ENCODE peak calls at places on chromosomes 11 and 22, in nine cellular contexts. R, N, L, Y, A, F, M, J and D are unnamed samples.

GRCh38 chr22:45964372-45964771 is 12.6 kb downstream of the WNT7B start:
- DNase-seq in R (no peak), N (no peak), L (no peak), Y (no peak), A (no peak), F (no peak), M (no peak), J (no peak), D (no peak)

GRCh38 chr11:115698243-115698642 is 194.0 kb upstream of the CADM1 start:
- DNase-seq in R (no peak), N (no peak), L (no peak), Y (no peak), A (no peak), F (no peak), M (no peak), J (no peak), D (no peak)

GRCh38 chr22:35634981-35635540 is 13.2 kb upstream of the APOL6 start:
- DNase-seq in R (no peak), N (no peak), L (no peak), Y (no peak), A (no peak), F (no peak), M (no peak), J (no peak), D (peak)

GRCh38 chr11:68146704-68147474 is 25.7 kb upstream of the CHKA start:
- DNase-seq in R (peak), N (no peak), L (no peak), Y (peak), A (peak), F (no peak), M (peak), J (no peak), D (peak)

GRCh38 chr11:111469200-111469599 is 43.0 kb downstream of the BTG4 start:
- DNase-seq in R (peak), N (no peak), L (no peak), Y (no peak), A (no peak), F (no peak), M (no peak), J (no peak), D (no peak)

GRCh38 chr22:27110985-27111451 is 453.6 kb downstream of the MIAT start:
- DNase-seq in R (peak), N (no peak), L (no peak), Y (no peak), A (no peak), F (no peak), M (peak), J (no peak), D (peak)

GRCh38 chr22:19932367-19933206 is 9.0 kb upstream of the COMT start:
- DNase-seq in R (no peak), N (no peak), L (no peak), Y (no peak), A (peak), F (no peak), M (no peak), J (no peak), D (no peak)

GRCh38 chr11:47234669-47235075 is 13.9 kb downstream of the ACP2 start:
- DNase-seq in R (no peak), N (no peak), L (no peak), Y (no peak), A (no peak), F (peak), M (no peak), J (no peak), D (no peak)

GRCh38 chr22:17792289-17792688 is 18.0 kb upstream of the BID start:
- DNase-seq in R (no peak), N (no peak), L (no peak), Y (peak), A (peak), F (no peak), M (no peak), J (peak), D (no peak)

GRCh38 chr11:30429550-30429949 is 106.6 kb downstream of the ARL14EP start:
- DNase-seq in R (no peak), N (no peak), L (no peak), Y (no peak), A (no peak), F (no peak), M (no peak), J (no peak), D (no peak)

GRCh38 chr11:2745511-2745910 is 45.7 kb upstream of the KCNQ1OT1 start:
- DNase-seq in R (no peak), N (no peak), L (no peak), Y (no peak), A (no peak), F (no peak), M (no peak), J (no peak), D (no peak)

GRCh38 chr11:59754494-59754858 is 700 bp upstream of the STX3 start:
- DNase-seq in R (peak), N (no peak), L (no peak), Y (no peak), A (peak), F (peak), M (no peak), J (peak), D (peak)

GRCh38 chr11:59842316-59842715 is 3.0 kb downstream of the CBLIF start:
- DNase-seq in R (no peak), N (no peak), L (no peak), Y (no peak), A (no peak), F (no peak), M (no peak), J (no peak), D (no peak)

GRCh38 chr22:42439821-42440674 is 7.8 kb upstream of the NFAM1 start:
- DNase-seq in R (peak), N (no peak), L (no peak), Y (no peak), A (no peak), F (no peak), M (no peak), J (no peak), D (no peak)

GRCh38 chr11:34427171-34427805 is 11.4 kb upstream of the CAT start:
- DNase-seq in R (peak), N (no peak), L (no peak), Y (no peak), A (peak), F (no peak), M (peak), J (no peak), D (no peak)

GRCh38 chr11:109597336-109597735 is 175.3 kb downstream of the C11orf87 start:
- DNase-seq in R (no peak), N (no peak), L (no peak), Y (no peak), A (no peak), F (no peak), M (no peak), J (no peak), D (no peak)

GRCh38 chr22:48886604-48887393 is 940.9 kb downstream of the BRD1 start:
- DNase-seq in R (no peak), N (no peak), L (no peak), Y (no peak), A (no peak), F (no peak), M (no peak), J (no peak), D (no peak)

GRCh38 chr11:83682645-83682973 is 396.4 kb upstream of the CCDC90B start:
- DNase-seq in R (no peak), N (no peak), L (no peak), Y (no peak), A (peak), F (no peak), M (no peak), J (no peak), D (no peak)

GRCh38 chr11:57785072-57785471 is 23.5 kb downstream of the CTNND1 start:
- DNase-seq in R (no peak), N (no peak), L (no peak), Y (no peak), A (no peak), F (no peak), M (no peak), J (no peak), D (no peak)

GRCh38 chr11:99461913-99462312 is 441.2 kb downstream of the CNTN5 start:
- DNase-seq in R (no peak), N (no peak), L (no peak), Y (no peak), A (no peak), F (no peak), M (no peak), J (no peak), D (no peak)

GRCh38 chr11:80925291-80925690 is 1484.5 kb upstream of the TENM4 start:
- DNase-seq in R (no peak), N (no peak), L (no peak), Y (no peak), A (no peak), F (no peak), M (no peak), J (no peak), D (no peak)

GRCh38 chr22:46649176-46650077 is 29.2 kb downstream of the GRAMD4 start:
- DNase-seq in R (peak), N (no peak), L (no peak), Y (no peak), A (peak), F (no peak), M (no peak), J (no peak), D (peak)

GRCh38 chr11:82315093-82315492 is 418.6 kb downstream of the FAM181B start:
- DNase-seq in R (no peak), N (no peak), L (no peak), Y (no peak), A (no peak), F (no peak), M (no peak), J (peak), D (peak)